ENCODE peak calls at places on chromosomes 4 and X, in four cellular contexts. K is kidney, I is cardiac muscle cell, D is Peyer's patch. J is an unnamed sample. For H3K4me1, the result is how much of the 10 kb centered on the place peaks cover.

GRCh38 chr4:144300616-144301015 is 160.1 kb upstream of the GYPA start:
- DNase-seq in I (no peak), D (no peak), K (no peak), J (peak)

GRCh38 chr4:3451956-3452355 is 10.2 kb downstream of the HGFAC start:
- DNase-seq in D (no peak), K (no peak), I (no peak), J (peak)

GRCh38 chr4:3331511-3332394 is 38.9 kb downstream of the RGS12 start:
- DNase-seq in D (no peak), K (no peak), I (no peak), J (no peak)

GRCh38 chrX:50813843-50814661 is at the start of gene SHROOM4:
- DNase-seq in K (peak), I (peak), D (peak), J (no peak)

GRCh38 chr4:18536420-18536819 is 514.9 kb upstream of the LCORL start:
- DNase-seq in I (no peak), K (no peak), D (no peak), J (no peak)

GRCh38 chrX:153366878-153367538 is 33.1 kb downstream of the ZNF275 start:
- DNase-seq in I (no peak), D (no peak), K (no peak), J (no peak)

GRCh38 chr4:28723371-28723770 is 1862.7 kb downstream of the STIM2 start:
- DNase-seq in I (no peak), K (no peak), D (no peak), J (no peak)

GRCh38 chr4:8320386-8320750 is 50.8 kb downstream of the HTRA3 start:
- DNase-seq in K (no peak), I (no peak), D (peak), J (no peak)

GRCh38 chrX:65990702-65991101 is 49.2 kb downstream of the VSIG4 start:
- DNase-seq in D (no peak), I (no peak), K (no peak), J (no peak)

GRCh38 chrX:2533424-2533823 is 32.6 kb upstream of the DHRSX start:
- DNase-seq in D (no peak), I (no peak), K (no peak), J (no peak)

GRCh38 chr4:127888559-127888958 is 7.9 kb downstream of the PLK4 start:
- DNase-seq in D (no peak), I (no peak), K (no peak), J (no peak)

GRCh38 chrX:46602468-46603102 is 29.0 kb downstream of the CHST7 start:
- DNase-seq in I (no peak), D (no peak), K (no peak), J (no peak)

GRCh38 chr4:110344165-110344564 is 131.8 kb upstream of the ENPEP start:
- DNase-seq in K (no peak), D (no peak), I (peak), J (no peak)

GRCh38 chr4:5018096-5018495 is 1.2 kb downstream of the CYTL1 start:
- DNase-seq in K (no peak), I (no peak), D (no peak), J (no peak)

GRCh38 chr4:8306511-8307021 is 37.0 kb downstream of the HTRA3 start:
- DNase-seq in I (peak), D (peak), K (peak), J (no peak)

GRCh38 chr4:153156263-153156662 is 48.0 kb upstream of the TRIM2 start:
- DNase-seq in D (no peak), I (peak), K (no peak), J (no peak)

GRCh38 chr4:153161599-153161971 is 42.7 kb upstream of the TRIM2 start:
- DNase-seq in D (no peak), I (no peak), K (no peak), J (no peak)

GRCh38 chr4:153160856-153161598 is 43.2 kb upstream of the TRIM2 start:
- DNase-seq in I (no peak), D (no peak), K (no peak), J (no peak)

GRCh38 chr4:153159728-153160221 is 44.5 kb upstream of the TRIM2 start:
- DNase-seq in K (no peak), I (peak), D (no peak), J (no peak)

GRCh38 chr4:153159016-153159415 is 45.2 kb upstream of the TRIM2 start:
- DNase-seq in I (no peak), K (no peak), D (no peak), J (no peak)
- TF ChIP-seq CTCF in I (no peak), K (no peak), D (no peak), J (no peak)

DNA sequence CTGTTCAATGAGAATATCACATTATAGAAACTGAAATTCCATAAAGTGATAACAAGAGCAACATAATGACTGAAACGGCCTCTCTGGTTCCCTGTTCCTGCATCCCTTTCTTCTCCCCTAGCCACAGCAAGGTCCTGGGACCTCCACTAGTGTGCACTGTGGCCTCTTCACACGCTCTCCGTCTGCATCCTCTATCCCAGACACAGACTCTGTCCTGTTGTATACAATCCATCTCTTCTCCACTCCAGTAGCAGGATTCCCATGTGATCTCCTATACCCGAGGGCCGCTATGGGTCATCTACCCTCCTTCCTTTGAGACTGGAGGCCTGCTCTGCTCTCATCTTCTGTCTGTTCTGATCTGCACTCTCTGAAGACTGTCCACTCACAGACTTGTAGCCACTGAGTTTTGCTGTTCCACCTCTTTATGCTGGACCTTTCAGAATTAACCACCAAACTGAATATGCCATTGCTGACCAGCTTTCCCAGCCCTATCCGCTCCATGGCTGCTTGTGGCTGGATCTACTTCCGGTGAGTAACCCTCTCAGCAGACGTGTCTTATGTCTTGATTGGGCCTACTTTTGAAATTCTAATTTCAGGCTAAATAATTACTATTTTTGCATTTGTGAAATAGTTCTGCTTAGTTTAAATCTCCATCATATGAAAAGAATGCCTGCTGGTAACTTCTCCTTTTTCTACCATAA is 105.1 kb upstream of the NAP1L5 start:
- DNase-seq in I (no peak), D (no peak), K (no peak), J (no peak)
- H3K4me1 ChIP-seq in I (under half), D (under half), K (under half), J (under half)

GRCh38 chr4:112270051-112270450 is 15.7 kb downstream of the TIFA start:
- DNase-seq in I (no peak), K (no peak), D (no peak), J (no peak)

GRCh38 chr4:112272292-112272691 is 13.4 kb downstream of the TIFA start:
- DNase-seq in I (no peak), K (no peak), D (no peak), J (no peak)

GRCh38 chr4:112270643-112271484 is 14.8 kb downstream of the TIFA start:
- DNase-seq in D (no peak), I (peak), K (no peak), J (peak)

GRCh38 chr4:112266823-112267222 is 18.9 kb downstream of the TIFA start:
- DNase-seq in D (no peak), K (no peak), I (peak), J (no peak)
- TF ChIP-seq CTCF in D (no peak), K (peak), I (peak), J (peak)

GRCh38 chr4:107801766-107802211 is 22.9 kb upstream of the SGMS2 start:
- DNase-seq in K (no peak), I (no peak), D (no peak), J (peak)
- H3K4me1 ChIP-seq in K (under half), I (under half), D (under half), J (under half)

GRCh38 chr4:171846232-171846631 is 33.0 kb downstream of the GALNTL6 start:
- DNase-seq in I (peak), D (peak), K (no peak), J (no peak)
- TF ChIP-seq CTCF in I (peak), D (no peak), K (peak), J (peak)

J was measured in foreskin keratinocyte.